ENCODE peak calls at places on chromosome 6, in five cellular contexts. One of them, this sample, is unnamed.

GRCh38 chr6:52511572-52512151 is 65.2 kb downstream of the TRAM2 start:
- DNase-seq in stimulated activated CD4-positive, alpha-beta T cell treated with anti-CD3 and anti-CD28 coated beads, Interleukin-12 subunit alpha, Interleukin-12 subunit beta, amount 100 ng/mL, for 48 hours: no peak
- DNase-seq in BE2C: no peak
- DNase-seq in HFF-Myc: no peak
- DNase-seq in aorta: no peak
- DNase-seq in this sample: no peak

GRCh38 chr6:119568580-119568979 is 219.0 kb upstream of the MAN1A1 start:
- DNase-seq in HFF-Myc: no peak
- DNase-seq in stimulated activated CD4-positive, alpha-beta T cell treated with anti-CD3 and anti-CD28 coated beads, Interleukin-12 subunit alpha, Interleukin-12 subunit beta, amount 100 ng/mL, for 48 hours: no peak
- DNase-seq in aorta: no peak
- DNase-seq in BE2C: no peak
- DNase-seq in this sample: no peak

GRCh38 chr6:118735320-118735719 is 83.9 kb upstream of the CEP85L start:
- DNase-seq in HFF-Myc: no peak
- DNase-seq in stimulated activated CD4-positive, alpha-beta T cell treated with anti-CD3 and anti-CD28 coated beads, Interleukin-12 subunit alpha, Interleukin-12 subunit beta, amount 100 ng/mL, for 48 hours: no peak
- DNase-seq in aorta: no peak
- DNase-seq in BE2C: peak
- DNase-seq in this sample: peak

GRCh38 chr6:159190460-159190859 is 21.3 kb downstream of the FNDC1 start:
- DNase-seq in stimulated activated CD4-positive, alpha-beta T cell treated with anti-CD3 and anti-CD28 coated beads, Interleukin-12 subunit alpha, Interleukin-12 subunit beta, amount 100 ng/mL, for 48 hours: no peak
- DNase-seq in BE2C: no peak
- DNase-seq in HFF-Myc: no peak
- DNase-seq in aorta: no peak
- DNase-seq in this sample: no peak

GRCh38 chr6:164246082-164246481 is 831.6 kb downstream of the QKI start:
- DNase-seq in stimulated activated CD4-positive, alpha-beta T cell treated with anti-CD3 and anti-CD28 coated beads, Interleukin-12 subunit alpha, Interleukin-12 subunit beta, amount 100 ng/mL, for 48 hours: no peak
- DNase-seq in BE2C: no peak
- DNase-seq in HFF-Myc: no peak
- DNase-seq in aorta: no peak
- DNase-seq in this sample: no peak

GRCh38 chr6:74519172-74519571 is 686.7 kb downstream of the COL12A1 start:
- DNase-seq in aorta: no peak
- DNase-seq in BE2C: no peak
- DNase-seq in stimulated activated CD4-positive, alpha-beta T cell treated with anti-CD3 and anti-CD28 coated beads, Interleukin-12 subunit alpha, Interleukin-12 subunit beta, amount 100 ng/mL, for 48 hours: no peak
- DNase-seq in HFF-Myc: no peak
- DNase-seq in this sample: no peak

GRCh38 chr6:165222315-165223025 is 86.9 kb downstream of the C6orf118 start:
- DNase-seq in aorta: no peak
- DNase-seq in stimulated activated CD4-positive, alpha-beta T cell treated with anti-CD3 and anti-CD28 coated beads, Interleukin-12 subunit alpha, Interleukin-12 subunit beta, amount 100 ng/mL, for 48 hours: no peak
- DNase-seq in BE2C: no peak
- DNase-seq in HFF-Myc: no peak
- DNase-seq in this sample: no peak

GRCh38 chr6:112150363-112150762 is 63.0 kb downstream of the FAM229B start:
- DNase-seq in BE2C: peak
- DNase-seq in stimulated activated CD4-positive, alpha-beta T cell treated with anti-CD3 and anti-CD28 coated beads, Interleukin-12 subunit alpha, Interleukin-12 subunit beta, amount 100 ng/mL, for 48 hours: no peak
- DNase-seq in HFF-Myc: no peak
- DNase-seq in aorta: no peak
- DNase-seq in this sample: no peak